ENCODE peak calls at places on chromosome 13, in six cellular contexts. T is bronchial epithelial cell; X is naive thymus-derived CD8-positive, alpha-beta T cell; C is HTR-8/SVneo; Q is foreskin fibroblast; B is HEK293T. N is an unnamed sample.

GRCh38 chr13:112131740-112132113 is 64.8 kb downstream of the SOX1 start:
- DNase-seq in Q (no peak), C (no peak), X (no peak), B (no peak), T (no peak), N (no peak)

GRCh38 chr13:37476874-37477273 is 121.7 kb downstream of the POSTN start:
- DNase-seq in Q (peak), C (no peak), B (no peak), X (no peak), T (peak), N (no peak)

GRCh38 chr13:111065698-111066097 is 49.4 kb upstream of the ARHGEF7 start:
- DNase-seq in C (no peak), T (no peak), X (no peak), Q (no peak), B (no peak), N (no peak)

GRCh38 chr13:24053505-24054251 is 106.8 kb upstream of the SPATA13 start:
- DNase-seq in Q (peak), C (peak), B (peak), X (peak), T (peak), N (peak)

GRCh38 chr13:79741006-79741405 is 260.1 kb downstream of the NDFIP2 start:
- DNase-seq in C (no peak), T (peak), X (no peak), Q (peak), B (peak), N (no peak)

GRCh38 chr13:102800145-102801041 is 1.5 kb downstream of the BIVM start:
- DNase-seq in Q (peak), B (peak), T (peak), C (peak), X (peak), N (peak)

GRCh38 chr13:50598338-50598737 is 245.2 kb downstream of the DLEU7 start:
- DNase-seq in T (no peak), C (no peak), B (no peak), Q (no peak), X (no peak), N (no peak)

GRCh38 chr13:43171489-43171888 is 148.1 kb downstream of the DNAJC15 start:
- DNase-seq in X (no peak), B (no peak), T (no peak), Q (no peak), C (no peak), N (no peak)

GRCh38 chr13:97395437-97396136 is 38.4 kb upstream of the RAP2A start:
- DNase-seq in C (no peak), T (peak), B (no peak), Q (peak), X (no peak), N (no peak)

GRCh38 chr13:62997038-62997619 is 1581.5 kb upstream of the PCDH20 start:
- DNase-seq in X (no peak), B (no peak), C (no peak), Q (no peak), T (no peak), N (no peak)

GRCh38 chr13:29067306-29067945 is 247.3 kb downstream of the MTUS2 start:
- DNase-seq in B (no peak), Q (no peak), X (no peak), C (no peak), T (no peak), N (no peak)

GRCh38 chr13:108700421-108701170 is 71.2 kb downstream of the MYO16 start:
- DNase-seq in X (no peak), Q (peak), T (peak), B (no peak), C (no peak), N (no peak)

GRCh38 chr13:21757721-21758120 is 86.8 kb downstream of the FGF9 start:
- DNase-seq in C (no peak), T (peak), B (no peak), Q (no peak), X (no peak), N (no peak)

GRCh38 chr13:56755181-56755580 is 385.5 kb upstream of the PRR20A start:
- DNase-seq in X (no peak), C (no peak), Q (no peak), T (peak), B (peak), N (no peak)

GRCh38 chr13:64278493-64278892 is 2862.8 kb upstream of the PCDH20 start:
- DNase-seq in X (no peak), T (no peak), B (no peak), C (peak), Q (peak), N (no peak)

GRCh38 chr13:110129076-110129475 is 177.9 kb downstream of the COL4A1 start:
- DNase-seq in T (no peak), X (no peak), B (no peak), C (no peak), Q (no peak), N (no peak)

GRCh38 chr13:41919031-41919740 is 41.7 kb downstream of the VWA8 start:
- DNase-seq in T (no peak), C (no peak), X (no peak), B (no peak), Q (peak), N (no peak)

GRCh38 chr13:93254775-93255174 is 28.2 kb downstream of the GPC6 start:
- DNase-seq in C (no peak), B (no peak), Q (no peak), T (no peak), X (no peak), N (no peak)

GRCh38 chr13:50358221-50358620 is 343.0 kb downstream of the KCNRG start:
- DNase-seq in X (no peak), B (no peak), T (no peak), Q (peak), C (no peak), N (peak)

GRCh38 chr13:47004552-47004951 is 107.7 kb upstream of the HTR2A start:
- DNase-seq in X (no peak), B (no peak), C (no peak), T (peak), Q (no peak), N (no peak)

GRCh38 chr13:90919153-90919552 is 428.3 kb upstream of the MIR17HG start:
- DNase-seq in B (no peak), C (no peak), X (no peak), Q (no peak), T (no peak), N (no peak)

GRCh38 chr13:103403814-103404213 is 337.6 kb upstream of the SLC10A2 start:
- DNase-seq in T (no peak), C (no peak), B (no peak), Q (no peak), X (no peak), N (no peak)

GRCh38 chr13:99176309-99177276 is 24.1 kb upstream of the UBAC2 start:
- DNase-seq in Q (peak), B (peak), C (peak), T (peak), X (peak), N (peak)

GRCh38 chr13:113623491-113624234 is 34.3 kb downstream of the ATP4B start:
- DNase-seq in B (no peak), Q (peak), C (no peak), X (no peak), T (no peak), N (no peak)

GRCh38 chr13:94322925-94323324 is 156.6 kb downstream of the DCT start:
- DNase-seq in Q (peak), T (no peak), B (no peak), X (no peak), C (no peak), N (no peak)

GRCh38 chr13:68099616-68100015 is 869.5 kb upstream of the PCDH9 start:
- DNase-seq in Q (no peak), X (no peak), C (peak), B (no peak), T (peak), N (no peak)

GRCh38 chr13:30898721-30899188 is 7.3 kb upstream of the MEDAG start:
- DNase-seq in B (no peak), C (no peak), X (no peak), T (peak), Q (peak), N (no peak)

GRCh38 chr13:100662470-100663211 is 12.0 kb downstream of the TMTC4 start:
- DNase-seq in B (no peak), Q (no peak), C (no peak), T (no peak), X (no peak), N (no peak)

GRCh38 chr13:99895428-99895998 is 76.1 kb downstream of the ZIC5 start:
- DNase-seq in B (no peak), T (no peak), C (no peak), X (no peak), Q (peak), N (no peak)